ENCODE peak calls at places on chromosomes 13 and 19, in seven cellular contexts. F, P, E, N, G, C and Z are unnamed samples. For H3K27me3, the result is how much of the 10 kb centered on the place peaks cover.

GRCh38 chr19:3171894-3172679 is 6.5 kb upstream of the S1PR4 start:
- DNase-seq in F (no peak), E (no peak), P (no peak), N (no peak), G (no peak), C (no peak), Z (no peak)

GRCh38 chr13:98706446-98707110 is 45.9 kb downstream of the SLC15A1 start:
- DNase-seq in P (no peak), F (no peak), G (no peak), E (peak), N (no peak), C (no peak), Z (no peak)

GRCh38 chr19:5963855-5964254 is 14.1 kb downstream of the RANBP3 start:
- DNase-seq in P (no peak), C (no peak), F (no peak), N (no peak), E (no peak), G (peak), Z (no peak)

GRCh38 chr13:86870388-86870966 is 800.7 kb upstream of the SLITRK5 start:
- DNase-seq in G (no peak), E (no peak), N (no peak), C (no peak), P (no peak), F (no peak), Z (no peak)

GRCh38 chr19:8221161-8221560 is 12.0 kb downstream of the CERS4 start:
- DNase-seq in F (no peak), N (peak), P (no peak), C (no peak), E (no peak), G (no peak), Z (no peak)

GRCh38 chr13:77894743-77895142 is 23.9 kb downstream of the EDNRB start:
- DNase-seq in F (no peak), G (no peak), P (no peak), C (no peak), N (no peak), E (no peak), Z (no peak)

GRCh38 chr13:50893211-50893852 is 16.3 kb upstream of the RNASEH2B start:
- DNase-seq in N (no peak), P (no peak), F (no peak), C (peak), G (no peak), E (no peak), Z (no peak)

GRCh38 chr13:75934889-75935288 is 298.8 kb downstream of the LMO7 start:
- DNase-seq in N (no peak), E (no peak), F (no peak), G (no peak), C (no peak), P (no peak), Z (no peak)

GRCh38 chr13:95552539-95553270 is at the start of gene CLDN10:
- DNase-seq in G (no peak), N (no peak), F (no peak), P (peak), C (peak), E (no peak), Z (no peak)

GRCh38 chr13:50089633-50090032 is 74.4 kb downstream of the KCNRG start:
- DNase-seq in F (no peak), G (no peak), P (no peak), C (no peak), N (no peak), E (no peak), Z (no peak)

GRCh38 chr13:112928020-112928931 is 40.7 kb upstream of the MCF2L start:
- DNase-seq in C (no peak), E (no peak), F (no peak), P (no peak), N (no peak), G (no peak), Z (no peak)

DNA sequence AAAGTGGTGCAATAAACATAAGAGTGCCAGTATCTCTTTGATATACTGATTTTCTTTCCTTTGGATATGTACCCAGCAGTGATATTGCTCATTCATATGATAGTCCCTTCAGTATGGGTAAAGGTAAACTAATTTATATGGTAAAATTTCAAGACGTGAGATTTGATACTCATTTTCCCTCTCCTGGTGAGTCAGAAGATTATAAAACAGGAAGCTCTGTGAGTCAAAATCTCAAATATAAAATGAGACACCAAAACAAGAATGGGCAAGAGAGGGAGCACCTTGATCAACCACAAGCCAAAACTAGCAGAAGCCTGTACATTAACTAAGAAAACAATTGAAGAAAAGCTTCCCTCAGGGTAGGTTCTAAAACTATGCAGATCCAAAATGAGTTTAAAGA is 216.3 kb downstream of the SLITRK6 start:
- DNase-seq in F (no peak), E (no peak), C (no peak), P (no peak), N (no peak), G (no peak), Z (no peak)
- H3K27me3 ChIP-seq in F (under half), E (under half), C (under half), P (under half), N (under half), G (under half), Z (under half)

DNA sequence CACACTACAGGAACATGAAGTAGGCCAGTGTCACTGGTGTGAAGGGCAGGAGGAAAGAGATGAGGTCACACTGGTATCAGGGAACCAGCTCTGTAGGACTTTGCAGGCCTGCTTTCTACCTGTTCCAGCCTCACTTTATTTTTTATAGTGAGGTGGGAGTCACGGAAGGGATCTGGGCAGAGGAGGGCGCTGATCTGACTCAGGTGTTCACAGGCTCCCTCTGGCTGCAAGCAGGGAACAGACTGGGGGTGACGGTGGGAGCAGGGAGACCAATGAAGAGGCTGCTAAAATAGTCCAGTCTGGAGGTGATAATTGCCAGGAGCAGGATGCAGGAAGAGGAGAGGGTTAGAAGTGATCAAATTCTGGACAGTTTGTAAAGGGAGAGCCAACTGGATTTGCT is 2.8 kb downstream of the THAP8 start:
- DNase-seq in G (no peak), N (no peak), F (no peak), E (no peak), P (no peak), C (no peak), Z (no peak)
- TF ChIP-seq CTCF in G (peak), N (no peak), F (no peak), E (no peak), P (no peak), C (no peak), Z (no peak)

GRCh38 chr13:71863249-71863648 is 3.8 kb downstream of the DACH1 start:
- DNase-seq in P (no peak), G (no peak), N (no peak), C (no peak), F (no peak), E (no peak), Z (no peak)
- H3K27me3 ChIP-seq in P (under half), G (under half), N (under half), C (under half), F (under half), E (under half), Z (under half)

DNA sequence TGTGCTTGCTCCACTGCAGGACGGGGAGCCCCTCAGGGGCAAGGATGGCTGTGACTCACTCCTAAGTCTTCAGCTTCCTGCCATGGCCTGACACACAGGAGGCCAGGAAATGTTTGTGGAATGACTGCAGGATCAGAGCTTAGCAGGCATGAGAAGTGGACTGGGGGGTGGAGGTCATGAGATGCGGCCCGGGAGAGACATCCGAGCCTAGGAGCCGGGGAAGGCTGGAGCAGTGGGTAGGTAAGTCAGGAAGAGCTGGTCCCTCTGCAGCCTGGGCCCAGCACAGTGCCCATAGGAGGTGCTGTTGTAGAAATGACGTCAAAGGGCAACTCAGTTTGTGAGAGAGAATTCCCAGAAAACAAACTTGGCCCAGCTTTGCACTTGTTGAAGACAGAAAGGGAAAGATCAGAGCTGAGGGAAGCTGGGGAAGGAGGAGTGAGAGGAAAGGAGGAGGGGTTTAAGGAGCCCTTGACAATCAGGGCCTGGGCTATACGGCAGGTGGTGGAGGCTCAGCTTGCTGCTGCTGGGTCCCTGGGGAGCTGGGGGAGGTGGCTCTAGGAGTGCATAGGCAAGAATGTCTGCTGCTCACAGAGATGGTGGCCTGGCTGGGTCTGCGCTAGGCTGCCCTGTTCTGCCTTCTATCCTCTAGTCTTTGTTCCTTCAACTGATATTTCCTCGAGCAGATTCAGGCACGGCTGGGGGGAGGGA is 18.5 kb downstream of the POU2F2 start:
- DNase-seq in F (no peak), N (no peak), G (no peak), E (no peak), C (no peak), P (peak), Z (no peak)
- TF ChIP-seq CTCF in F (no peak), N (no peak), G (no peak), E (no peak), C (no peak), P (no peak), Z (no peak)

GRCh38 chr19:1753730-1754442 is 580 bp downstream of the ONECUT3 start:
- DNase-seq in E (no peak), C (no peak), F (no peak), N (no peak), P (no peak), G (no peak), Z (no peak)

GRCh38 chr19:1754651-1755466 is 1.6 kb downstream of the ONECUT3 start:
- DNase-seq in E (no peak), G (no peak), C (no peak), N (no peak), F (no peak), P (no peak), Z (no peak)

GRCh38 chr19:1752009-1752756 is 1.1 kb upstream of the ONECUT3 start:
- DNase-seq in G (no peak), F (no peak), E (no peak), C (no peak), P (no peak), N (no peak), Z (no peak)

GRCh38 chr19:1751367-1752008 is 1.8 kb upstream of the ONECUT3 start:
- DNase-seq in G (no peak), F (no peak), C (no peak), P (no peak), E (no peak), N (no peak), Z (no peak)

GRCh38 chr19:1752757-1753728 is at the start of gene ONECUT3:
- DNase-seq in E (no peak), N (peak), F (no peak), G (no peak), P (no peak), C (no peak), Z (no peak)
- H3K27me3 ChIP-seq in E (half or more), N (half or more), F (under half), G (under half), P (half or more), C (half or more), Z (half or more)

GRCh38 chr19:1363599-1363998 is 20.1 kb upstream of the NDUFS7 start:
- DNase-seq in P (no peak), G (no peak), N (no peak), E (no peak), F (no peak), C (no peak), Z (no peak)

GRCh38 chr19:1365964-1366695 is 17.6 kb upstream of the NDUFS7 start:
- DNase-seq in F (no peak), G (no peak), E (no peak), N (no peak), C (peak), P (no peak), Z (no peak)

GRCh38 chr19:1365306-1365963 is 18.3 kb upstream of the NDUFS7 start:
- DNase-seq in P (no peak), N (no peak), F (no peak), E (no peak), C (no peak), G (no peak), Z (no peak)

GRCh38 chr19:1362385-1363257 is 21.1 kb upstream of the NDUFS7 start:
- DNase-seq in F (no peak), P (no peak), N (no peak), C (no peak), E (no peak), G (no peak), Z (no peak)

DNA sequence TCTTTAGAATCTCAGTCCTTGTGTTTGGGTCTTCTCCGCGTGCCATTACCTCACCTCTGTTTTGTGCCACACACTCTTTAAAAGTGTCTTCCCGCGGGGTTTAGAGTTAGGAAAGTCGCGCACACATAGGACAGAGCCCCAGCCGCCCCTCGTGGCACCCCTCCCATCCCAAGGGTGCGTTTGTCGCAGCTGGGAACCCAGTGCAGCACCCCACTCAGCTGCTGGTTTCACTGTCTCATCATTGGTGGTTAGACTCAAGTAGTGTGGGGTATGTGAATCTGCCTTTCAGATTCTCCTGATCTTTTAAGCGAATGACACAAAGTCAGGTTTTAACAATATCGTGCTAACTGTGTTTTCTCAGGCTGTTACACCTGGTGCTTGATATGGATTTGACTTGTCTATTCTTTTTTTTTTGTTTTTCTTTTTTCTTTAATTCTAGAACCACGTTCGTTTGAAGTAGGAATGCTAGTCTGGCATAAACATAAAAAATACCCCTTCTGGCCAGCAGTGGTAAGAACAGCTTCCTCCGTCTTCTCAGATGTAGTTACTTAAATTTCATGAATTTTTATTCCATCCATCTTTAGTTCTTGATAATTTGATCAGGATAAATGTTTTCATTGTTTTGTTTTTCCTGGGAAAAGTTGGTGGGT is 19.5 kb upstream of the NDUFS7 start:
- DNase-seq in F (no peak), E (no peak), P (no peak), G (no peak), N (no peak), C (no peak), Z (no peak)
- TF ChIP-seq CTCF in F (no peak), E (no peak), P (peak), G (no peak), N (no peak), C (peak), Z (no peak)

GRCh38 chr19:19223060-19223459 is 11.3 kb downstream of the NCAN start:
- DNase-seq in P (no peak), E (no peak), G (no peak), N (no peak), F (no peak), C (no peak), Z (no peak)

GRCh38 chr19:19223636-19224035 is 11.9 kb downstream of the NCAN start:
- DNase-seq in P (no peak), N (no peak), E (no peak), F (no peak), G (no peak), C (no peak), Z (no peak)

GRCh38 chr19:19226204-19226603 is 14.4 kb downstream of the NCAN start:
- DNase-seq in E (no peak), G (no peak), N (no peak), C (no peak), F (no peak), P (no peak), Z (no peak)

GRCh38 chr19:19224852-19225494 is 13.2 kb downstream of the NCAN start:
- DNase-seq in G (peak), P (peak), C (peak), N (peak), E (peak), F (peak), Z (peak)

DNA sequence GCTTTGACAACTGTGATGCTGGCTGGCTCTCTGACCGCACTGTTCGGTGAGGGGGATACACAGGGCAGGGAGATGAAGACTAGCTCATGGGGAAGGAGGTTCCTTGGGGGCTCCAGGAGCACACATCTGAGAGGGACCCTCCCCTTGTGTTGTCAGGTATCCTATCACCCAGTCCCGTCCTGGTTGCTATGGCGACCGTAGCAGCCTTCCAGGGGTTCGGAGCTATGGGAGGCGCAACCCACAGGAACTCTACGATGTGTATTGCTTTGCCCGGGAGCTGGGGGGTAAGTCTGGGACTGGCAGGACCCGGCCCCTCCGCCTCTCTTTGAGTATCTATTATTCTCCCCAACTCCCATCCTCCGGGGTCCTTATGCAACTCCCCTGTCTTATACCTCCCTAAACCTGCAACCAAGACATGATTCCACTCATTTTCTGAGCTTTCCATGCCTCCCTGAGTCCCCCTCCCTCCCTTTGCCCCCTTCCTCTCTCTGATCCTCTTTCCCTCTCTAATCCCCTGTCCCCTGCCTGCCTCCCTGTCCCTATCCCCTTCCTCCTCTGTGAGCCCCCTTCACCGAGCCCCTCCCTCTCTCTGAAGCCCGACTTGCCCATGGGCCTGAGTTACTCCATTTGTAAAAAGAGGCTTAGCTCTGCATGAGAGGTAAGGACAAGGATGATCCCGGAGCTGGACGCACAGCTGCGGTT is 12.5 kb downstream of the NCAN start:
- DNase-seq in C (no peak), E (no peak), P (no peak), N (no peak), G (no peak), F (no peak), Z (no peak)
- H3K27me3 ChIP-seq in C (half or more), E (under half), P (under half), N (under half), G (under half), F (under half), Z (under half)